ENCODE peak calls at places on chromosomes 4 and X, in four cellular contexts. T, B, K and Y are unnamed samples.

GRCh38 chr4:186471441-186471840 is 83.9 kb downstream of the MTNR1A start:
- DNase-seq in T (no peak), B (no peak), K (no peak), Y (no peak)

GRCh38 chrX:17459008-17459407 is 84.0 kb downstream of the NHS start:
- DNase-seq in T (peak; percentile 89), B (peak; percentile 42), K (no peak), Y (no peak)

GRCh38 chrX:84187501-84188319 is at the start of gene RPS6KA6:
- DNase-seq in T (peak; percentile 80), B (no peak), K (no peak), Y (no peak)

GRCh38 chrX:153414838-153415552 is 3.7 kb downstream of the ZFP92 start:
- DNase-seq in T (no peak), B (no peak), K (no peak), Y (no peak)

GRCh38 chr4:109433281-109434006 is at the start of gene SEC24B:
- DNase-seq in T (peak; percentile 42), B (peak; percentile 13), K (peak; percentile 89), Y (no peak)

GRCh38 chrX:17374619-17375360 is at the start of gene NHS:
- DNase-seq in T (peak; percentile 65), B (peak; percentile 20), K (no peak), Y (peak; percentile 16)

GRCh38 chrX:105662248-105662647 is 160.1 kb upstream of the NRK start:
- DNase-seq in T (no peak), B (no peak), K (no peak), Y (no peak)

GRCh38 chr4:8112036-8112576 is 46.5 kb downstream of the ABLIM2 start:
- DNase-seq in T (no peak), B (no peak), K (no peak), Y (no peak)

GRCh38 chr4:173311368-173311767 is 22.8 kb downstream of the HMGB2 start:
- DNase-seq in T (no peak), B (no peak), K (no peak), Y (no peak)

GRCh38 chr4:81606796-81607550 is 135.3 kb upstream of the RASGEF1B start:
- DNase-seq in T (no peak), B (no peak), K (peak; percentile 66), Y (no peak)

GRCh38 chr4:26356067-26356466 is 35.3 kb downstream of the RBPJ start:
- DNase-seq in T (no peak), B (no peak), K (peak; percentile 13), Y (no peak)

GRCh38 chrX:23012162-23012561 is 12.4 kb downstream of the DDX53 start:
- DNase-seq in T (no peak), B (no peak), K (no peak), Y (no peak)

GRCh38 chrX:56802921-56803848 is 74.1 kb downstream of the NBDY start:
- DNase-seq in T (peak; percentile 57), B (peak; percentile 66), K (no peak), Y (no peak)

GRCh38 chr4:127732623-127733199 is 2.5 kb downstream of the SLC25A31 start:
- DNase-seq in T (peak; percentile 58), B (peak; percentile 11), K (peak; percentile 35), Y (peak; percentile 15)

GRCh38 chr4:71050809-71051208 is 57.4 kb downstream of the DCK start:
- DNase-seq in T (peak; percentile 4), B (no peak), K (no peak), Y (no peak)